ENCODE peak calls at places on chromosomes 4 and X, in four cellular contexts. M, N, V and H are unnamed samples.

GRCh38 chr4:4361883-4362282 is 25.0 kb upstream of the NSG1 start:
- DNase-seq in M (no peak), N (no peak), V (no peak), H (no peak)

GRCh38 chr4:184268574-184269160 is 51.0 kb upstream of the ENPP6 start:
- DNase-seq in M (no peak), N (peak; percentile 4), V (no peak), H (peak; percentile 44)

GRCh38 chrX:56805399-56805798 is 76.4 kb downstream of the NBDY start:
- DNase-seq in M (no peak), N (no peak), V (no peak), H (no peak)

GRCh38 chr4:8155048-8155447 is 3.6 kb downstream of the ABLIM2 start:
- DNase-seq in M (peak; percentile 33), N (no peak), V (no peak), H (no peak)

GRCh38 chr4:100060765-100061416 is 110.8 kb upstream of the H2AZ1 start:
- DNase-seq in M (no peak), N (no peak), V (no peak), H (no peak)

GRCh38 chr4:124429746-124430250 is 282.7 kb downstream of the ANKRD50 start:
- DNase-seq in M (no peak), N (no peak), V (no peak), H (no peak)

GRCh38 chrX:129772796-129773431 is 6.8 kb upstream of the SASH3 start:
- DNase-seq in M (no peak), N (no peak), V (no peak), H (no peak)

GRCh38 chrX:281166-281999 is at the start of gene PLCXD1:
- DNase-seq in M (peak; percentile 36), N (peak; percentile 97), V (peak; percentile 80), H (peak; percentile 98)

GRCh38 chr4:165464338-165464737 is 85.5 kb downstream of the CPE start:
- DNase-seq in M (no peak), N (no peak), V (no peak), H (no peak)

GRCh38 chrX:41014776-41015175 is 70.5 kb upstream of the USP9X start:
- DNase-seq in M (peak; percentile 45), N (no peak), V (no peak), H (no peak)

GRCh38 chrX:41009816-41010187 is 75.4 kb upstream of the USP9X start:
- DNase-seq in M (no peak), N (no peak), V (no peak), H (no peak)

GRCh38 chrX:41005445-41005992 is 79.7 kb upstream of the USP9X start:
- DNase-seq in M (no peak), N (peak; percentile 50), V (no peak), H (peak; percentile 57)

GRCh38 chrX:41010188-41010846 is 74.9 kb upstream of the USP9X start:
- DNase-seq in M (peak; percentile 88), N (peak; percentile 85), V (peak; percentile 52), H (peak; percentile 69)
- H3K56ac ChIP-seq in M (peak overlapping the region; percentile 66), N (no peak overlapping the region), V (no peak overlapping the region), H (no peak overlapping the region)

GRCh38 chrX:45731448-45731847 is 530.8 kb upstream of the DIPK2B start:
- DNase-seq in M (no peak), N (no peak), V (no peak), H (no peak)
- H3K56ac ChIP-seq in M (no peak overlapping the region), N (no peak overlapping the region), V (no peak overlapping the region), H (no peak overlapping the region)

DNA sequence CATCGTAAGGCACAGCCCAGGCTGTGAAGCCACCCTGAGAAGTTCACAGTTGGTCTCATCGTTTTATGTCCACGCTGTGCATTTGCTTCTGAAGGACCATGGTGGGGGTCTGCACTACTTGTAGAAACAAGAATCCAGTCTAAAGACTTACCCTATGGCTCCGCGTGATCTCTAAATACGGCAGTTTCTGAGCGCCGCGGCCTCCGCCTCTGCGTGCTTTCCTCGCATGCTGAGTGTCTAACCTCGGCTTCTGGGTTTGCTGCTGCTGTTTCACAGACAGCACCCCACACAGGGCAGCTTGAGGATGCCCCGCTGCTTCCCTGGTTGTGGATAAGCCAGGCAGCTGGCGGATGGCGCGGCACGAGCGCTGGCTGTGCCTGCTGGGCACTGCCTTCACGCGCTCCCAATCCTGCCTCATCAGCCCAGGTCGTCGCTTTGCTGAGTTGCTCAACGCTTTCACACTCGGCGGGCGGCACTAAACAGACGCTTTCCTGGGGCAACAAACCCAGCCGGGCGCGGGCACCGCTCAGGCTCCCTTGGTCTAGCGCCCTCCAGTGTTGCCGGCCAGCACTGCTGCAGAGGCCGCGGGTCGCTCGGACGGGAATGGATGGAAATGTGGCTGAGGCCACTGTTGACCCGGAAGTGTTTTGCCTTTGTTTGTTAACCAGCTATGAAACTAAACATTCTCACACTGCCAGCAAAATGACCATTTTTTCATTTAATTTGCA is 39.2 kb downstream of the FGFRL1 start:
- DNase-seq in M (no peak), N (peak; percentile 76), V (peak; percentile 93), H (peak; percentile 74)
- H3K56ac ChIP-seq in M (no peak overlapping the region), N (no peak overlapping the region), V (no peak overlapping the region), H (peak overlapping the region; percentile 47)

GRCh38 chrX:102712967-102713677 is 874 bp downstream of the GPRASP2 start:
- DNase-seq in M (peak; percentile 41), N (peak; percentile 36), V (peak; percentile 54), H (peak; percentile 63)
- H3K56ac ChIP-seq in M (no peak overlapping the region), N (no peak overlapping the region), V (no peak overlapping the region), H (peak overlapping the region; percentile 81)

GRCh38 chr4:27020203-27020602 is 159.6 kb downstream of the STIM2 start:
- DNase-seq in M (no peak), N (no peak), V (no peak), H (no peak)
- H3K56ac ChIP-seq in M (no peak overlapping the region), N (no peak overlapping the region), V (no peak overlapping the region), H (no peak overlapping the region)